ENCODE peak calls at places on chromosomes 16 and 17, in four cellular contexts. One of them, this sample, is unnamed.

GRCh38 chr17:75909051-75909811 is 4.5 kb upstream of the MRPL38 start:
- DNase-seq in prostate gland: peak
- DNase-seq in natural killer cell: no peak
- DNase-seq in gastrocnemius medialis: no peak
- DNase-seq in this sample: no peak

GRCh38 chr16:80614908-80615696 is 74.3 kb downstream of the DYNLRB2 start:
- DNase-seq in natural killer cell: no peak
- DNase-seq in gastrocnemius medialis: no peak
- DNase-seq in prostate gland: no peak
- DNase-seq in this sample: no peak

GRCh38 chr16:51125992-51126391 is 25.1 kb downstream of the SALL1 start:
- DNase-seq in natural killer cell: no peak
- DNase-seq in gastrocnemius medialis: no peak
- DNase-seq in prostate gland: no peak
- DNase-seq in this sample: no peak

GRCh38 chr16:84176192-84177053 is 10.4 kb downstream of the TAF1C start:
- DNase-seq in natural killer cell: no peak
- DNase-seq in gastrocnemius medialis: no peak
- DNase-seq in prostate gland: no peak
- DNase-seq in this sample: no peak

GRCh38 chr16:3681206-3681605 is 26.7 kb downstream of the DNASE1 start:
- DNase-seq in natural killer cell: no peak
- DNase-seq in prostate gland: no peak
- DNase-seq in gastrocnemius medialis: peak
- DNase-seq in this sample: no peak

GRCh38 chr17:8532021-8532420 is 96.3 kb downstream of the NDEL1 start:
- DNase-seq in gastrocnemius medialis: no peak
- DNase-seq in natural killer cell: no peak
- DNase-seq in prostate gland: no peak
- DNase-seq in this sample: no peak

GRCh38 chr16:19184823-19185509 is 16.9 kb downstream of the SYT17 start:
- DNase-seq in prostate gland: no peak
- DNase-seq in natural killer cell: no peak
- DNase-seq in gastrocnemius medialis: no peak
- DNase-seq in this sample: no peak

GRCh38 chr17:41781404-41782110 is 5.0 kb downstream of the JUP start:
- DNase-seq in gastrocnemius medialis: peak
- DNase-seq in prostate gland: no peak
- DNase-seq in natural killer cell: no peak
- DNase-seq in this sample: no peak

GRCh38 chr16:17921357-17921978 is 415.1 kb downstream of the NPIPA8 start:
- DNase-seq in prostate gland: peak
- DNase-seq in gastrocnemius medialis: no peak
- DNase-seq in natural killer cell: peak
- DNase-seq in this sample: peak

GRCh38 chr17:28540231-28540630 is 12.2 kb downstream of the UNC119 start:
- DNase-seq in natural killer cell: no peak
- DNase-seq in gastrocnemius medialis: no peak
- DNase-seq in prostate gland: no peak
- DNase-seq in this sample: no peak

GRCh38 chr16:29824589-29825144 is 4.4 kb downstream of the MVP start:
- DNase-seq in gastrocnemius medialis: no peak
- DNase-seq in natural killer cell: no peak
- DNase-seq in prostate gland: no peak
- DNase-seq in this sample: no peak

GRCh38 chr17:44591223-44591622 is 33.9 kb downstream of the FZD2 start:
- DNase-seq in prostate gland: no peak
- DNase-seq in natural killer cell: no peak
- DNase-seq in gastrocnemius medialis: no peak
- DNase-seq in this sample: no peak

GRCh38 chr17:75069783-75070182 is 18.0 kb upstream of the SLC16A5 start:
- DNase-seq in prostate gland: peak
- DNase-seq in gastrocnemius medialis: no peak
- DNase-seq in natural killer cell: no peak
- DNase-seq in this sample: no peak

GRCh38 chr16:66248096-66248495 is 118.4 kb upstream of the CDH5 start:
- DNase-seq in prostate gland: no peak
- DNase-seq in gastrocnemius medialis: peak
- DNase-seq in natural killer cell: no peak
- DNase-seq in this sample: no peak

GRCh38 chr17:12597895-12598294 is 67.8 kb upstream of the MYOCD start:
- DNase-seq in natural killer cell: no peak
- DNase-seq in gastrocnemius medialis: no peak
- DNase-seq in prostate gland: no peak
- DNase-seq in this sample: no peak

GRCh38 chr17:10171581-10171981 is 26.8 kb downstream of the GAS7 start:
- DNase-seq in gastrocnemius medialis: no peak
- DNase-seq in prostate gland: no peak
- DNase-seq in natural killer cell: no peak
- DNase-seq in this sample: no peak

GRCh38 chr16:72876981-72877373 is 171.0 kb downstream of the ZFHX3 start:
- DNase-seq in gastrocnemius medialis: no peak
- DNase-seq in natural killer cell: no peak
- DNase-seq in prostate gland: no peak
- DNase-seq in this sample: no peak

GRCh38 chr16:727291-727977 is 528 bp downstream of the HAGHL start:
- DNase-seq in gastrocnemius medialis: no peak
- DNase-seq in natural killer cell: peak
- DNase-seq in prostate gland: no peak
- DNase-seq in this sample: peak

GRCh38 chr17:61757168-61757567 is 106.2 kb downstream of the BRIP1 start:
- DNase-seq in natural killer cell: no peak
- DNase-seq in prostate gland: no peak
- DNase-seq in gastrocnemius medialis: no peak
- DNase-seq in this sample: no peak

GRCh38 chr16:18975109-18975508 is 8.6 kb upstream of the TMC7 start:
- DNase-seq in gastrocnemius medialis: no peak
- DNase-seq in natural killer cell: no peak
- DNase-seq in prostate gland: no peak
- DNase-seq in this sample: no peak

GRCh38 chr17:15659663-15660062 is 24.4 kb downstream of the TRIM16 start:
- DNase-seq in gastrocnemius medialis: no peak
- DNase-seq in prostate gland: no peak
- DNase-seq in natural killer cell: no peak
- DNase-seq in this sample: no peak

GRCh38 chr16:626787-627457 is 3.9 kb upstream of the WFIKKN1 start:
- DNase-seq in natural killer cell: no peak
- DNase-seq in gastrocnemius medialis: no peak
- DNase-seq in prostate gland: no peak
- DNase-seq in this sample: no peak

GRCh38 chr17:78110363-78111011 is 18.1 kb downstream of the TMC6 start:
- DNase-seq in gastrocnemius medialis: peak
- DNase-seq in natural killer cell: no peak
- DNase-seq in prostate gland: no peak
- DNase-seq in this sample: no peak

GRCh38 chr17:45050680-45051059 is 762 bp downstream of the DCAKD start:
- DNase-seq in natural killer cell: peak
- DNase-seq in gastrocnemius medialis: no peak
- DNase-seq in prostate gland: no peak
- DNase-seq in this sample: no peak

GRCh38 chr16:87143661-87144121 is 173.5 kb downstream of the C16orf95 start:
- DNase-seq in natural killer cell: no peak
- DNase-seq in gastrocnemius medialis: no peak
- DNase-seq in prostate gland: no peak
- DNase-seq in this sample: no peak

GRCh38 chr17:59287452-59287851 is 44.0 kb upstream of the YPEL2 start:
- DNase-seq in prostate gland: no peak
- DNase-seq in natural killer cell: no peak
- DNase-seq in gastrocnemius medialis: no peak
- DNase-seq in this sample: no peak

GRCh38 chr16:69112285-69113129 is 7.1 kb downstream of the HAS3 start:
- DNase-seq in gastrocnemius medialis: no peak
- DNase-seq in prostate gland: no peak
- DNase-seq in natural killer cell: peak
- DNase-seq in this sample: peak

GRCh38 chr17:7888184-7888920 is at the start of gene CHD3:
- DNase-seq in gastrocnemius medialis: no peak
- DNase-seq in natural killer cell: no peak
- DNase-seq in prostate gland: peak
- DNase-seq in this sample: no peak

GRCh38 chr16:31186176-31186575 is 6.2 kb downstream of the FUS start:
- DNase-seq in gastrocnemius medialis: no peak
- DNase-seq in prostate gland: no peak
- DNase-seq in natural killer cell: no peak
- DNase-seq in this sample: no peak

GRCh38 chr17:8005357-8005756 is 2.9 kb downstream of the GUCY2D start:
- DNase-seq in prostate gland: no peak
- DNase-seq in gastrocnemius medialis: no peak
- DNase-seq in natural killer cell: no peak
- DNase-seq in this sample: no peak

GRCh38 chr16:79008869-79009179 is 591.7 kb downstream of the MAF start:
- DNase-seq in prostate gland: no peak
- DNase-seq in gastrocnemius medialis: no peak
- DNase-seq in natural killer cell: no peak
- DNase-seq in this sample: no peak

GRCh38 chr17:49779730-49780220 is 8.7 kb upstream of the KAT7 start:
- DNase-seq in gastrocnemius medialis: no peak
- DNase-seq in prostate gland: no peak
- DNase-seq in natural killer cell: no peak
- DNase-seq in this sample: no peak

DNA sequence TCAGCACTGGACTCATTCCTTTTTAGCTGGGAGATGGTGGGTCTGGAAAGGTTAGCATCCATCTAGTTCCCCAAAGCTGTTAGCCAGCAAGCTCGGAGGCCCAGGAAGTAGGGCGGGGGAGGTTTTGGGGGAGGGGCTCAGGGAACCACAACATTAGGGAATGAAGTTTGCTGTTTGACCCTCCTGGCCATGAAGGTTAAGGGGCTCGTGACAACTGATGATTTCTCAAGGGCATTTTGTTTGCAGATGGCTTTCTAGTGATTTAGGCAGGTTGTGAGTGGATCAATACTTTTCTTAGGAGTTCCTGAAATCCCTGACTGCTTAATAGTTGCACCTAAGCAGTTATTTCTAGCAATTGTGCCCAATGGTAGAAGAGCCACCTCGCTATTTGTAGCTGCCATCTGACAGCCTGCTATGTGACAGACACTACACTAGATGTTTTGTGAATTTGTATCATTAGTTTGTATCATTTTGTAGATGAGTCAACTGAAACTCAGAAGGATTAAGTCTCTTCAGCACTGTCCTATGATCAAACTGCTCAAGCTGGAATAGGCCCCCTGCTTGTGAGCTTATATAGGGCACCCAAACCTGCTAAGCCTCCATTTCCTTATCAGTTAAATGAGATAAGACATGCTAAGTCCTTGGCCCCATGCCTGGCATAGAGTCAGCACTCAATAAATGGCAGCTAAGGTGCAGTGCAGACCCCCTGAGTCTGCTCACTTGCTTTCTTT is 146.4 kb downstream of the IRX3 start:
- DNase-seq in gastrocnemius medialis: no peak
- DNase-seq in natural killer cell: no peak
- DNase-seq in prostate gland: no peak
- DNase-seq in this sample: no peak
- TF ChIP-seq CTCF in gastrocnemius medialis: no peak
- TF ChIP-seq CTCF in natural killer cell: no peak
- TF ChIP-seq CTCF in prostate gland: no peak
- TF ChIP-seq CTCF in this sample: no peak

DNA sequence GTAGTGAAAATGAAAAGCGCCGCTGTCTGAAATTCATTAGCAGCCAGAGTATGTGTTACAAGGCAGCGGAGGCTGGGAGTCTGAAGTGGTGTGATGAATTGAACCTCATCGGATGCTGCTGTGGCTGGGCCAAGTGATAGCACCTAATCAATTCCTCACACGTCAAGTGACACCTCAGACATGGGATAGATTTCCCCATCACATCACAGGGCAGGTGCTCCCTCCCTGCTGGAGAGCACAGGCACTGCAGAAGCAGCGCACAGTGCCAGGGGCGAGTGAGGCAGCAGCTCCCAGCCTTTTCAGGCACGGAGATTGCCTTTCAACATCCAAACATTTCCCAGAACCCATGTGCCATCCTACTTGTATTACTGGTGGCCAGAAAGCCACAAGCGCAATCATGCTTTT is 32.2 kb downstream of the DRC3 start:
- DNase-seq in gastrocnemius medialis: peak
- DNase-seq in prostate gland: no peak
- DNase-seq in natural killer cell: no peak
- DNase-seq in this sample: no peak
- TF ChIP-seq CTCF in gastrocnemius medialis: peak
- TF ChIP-seq CTCF in prostate gland: no peak
- TF ChIP-seq CTCF in natural killer cell: no peak
- TF ChIP-seq CTCF in this sample: no peak

DNA sequence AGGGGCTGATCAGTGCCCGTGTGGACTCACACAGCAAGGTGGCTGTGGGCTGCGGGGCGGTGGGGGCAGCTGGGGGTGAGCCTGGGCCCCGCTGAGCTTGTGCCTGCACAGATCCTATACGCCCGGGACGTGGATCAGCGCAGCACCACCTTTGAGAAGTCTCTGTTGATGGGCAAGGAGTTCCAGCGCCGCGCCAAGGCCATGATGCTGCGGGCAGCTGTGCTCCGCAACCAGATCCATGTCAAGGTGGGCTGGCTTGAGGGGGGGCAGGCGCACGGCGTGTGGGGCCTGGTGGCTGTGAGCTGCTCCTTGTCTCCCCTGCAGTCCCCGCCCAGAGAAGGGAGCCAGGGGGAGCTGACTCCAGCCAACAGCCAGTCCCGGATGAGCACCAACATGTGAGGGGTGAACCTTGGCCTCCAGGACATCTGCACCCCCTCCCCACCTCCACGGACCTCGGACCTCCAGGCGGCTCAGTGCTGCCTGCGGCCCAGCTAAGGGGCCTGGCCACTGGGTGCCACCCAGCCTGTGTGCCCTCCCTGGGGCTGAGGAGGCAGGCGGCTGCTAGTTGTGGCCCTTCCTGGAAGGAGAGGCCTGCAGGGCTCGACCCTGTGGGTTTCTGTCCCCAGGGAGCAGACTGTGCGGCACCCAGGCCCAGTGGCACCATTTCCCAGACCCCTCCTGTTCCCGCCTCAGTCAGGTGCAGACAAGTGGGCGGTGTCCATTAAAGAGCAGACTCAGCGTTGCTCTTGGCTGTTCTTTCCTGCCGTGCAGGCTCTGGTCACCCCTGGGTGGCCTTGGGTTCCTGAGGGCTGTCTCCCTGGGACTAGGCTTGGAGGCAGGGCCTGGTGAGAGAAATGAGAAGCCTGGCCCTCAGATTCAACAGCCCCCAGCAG is 5.3 kb downstream of the GPS1 start:
- DNase-seq in gastrocnemius medialis: no peak
- DNase-seq in prostate gland: no peak
- DNase-seq in natural killer cell: no peak
- DNase-seq in this sample: no peak
- TF ChIP-seq CTCF in gastrocnemius medialis: no peak
- TF ChIP-seq CTCF in prostate gland: no peak
- TF ChIP-seq CTCF in natural killer cell: no peak
- TF ChIP-seq CTCF in this sample: no peak

GRCh38 chr17:27494192-27495091 is 38.2 kb downstream of the KSR1 start:
- DNase-seq in gastrocnemius medialis: peak
- DNase-seq in natural killer cell: no peak
- DNase-seq in prostate gland: peak
- DNase-seq in this sample: no peak
- TF ChIP-seq CTCF in gastrocnemius medialis: peak
- TF ChIP-seq CTCF in natural killer cell: no peak
- TF ChIP-seq CTCF in prostate gland: no peak
- TF ChIP-seq CTCF in this sample: no peak